ENCODE peak calls at places on chromosomes 13 and 19, in six cellular contexts. N is body of pancreas, J is non-pigmented ciliary epithelial cell, Q is MCF 10A, S is aorta, H is T-helper 9 cell. B is an unnamed sample.

GRCh38 chr13:114068723-114069322 is 63.6 kb downstream of the RASA3 start:
- DNase-seq in Q (peak), H (no peak), S (peak), N (no peak), J (no peak), B (peak)

GRCh38 chr13:67043901-67044300 is 186.2 kb downstream of the PCDH9 start:
- DNase-seq in S (no peak), H (no peak), J (peak), Q (peak), N (no peak), B (no peak)

GRCh38 chr13:33204130-33204927 is 81.2 kb downstream of the STARD13 start:
- DNase-seq in H (no peak), J (no peak), Q (no peak), N (peak), S (peak), B (peak)

GRCh38 chr13:35210234-35210633 is 266.3 kb downstream of the MAB21L1 start:
- DNase-seq in J (no peak), H (no peak), Q (peak), N (no peak), S (no peak), B (peak)

GRCh38 chr13:103431880-103432279 is 365.7 kb upstream of the SLC10A2 start:
- DNase-seq in J (no peak), N (no peak), Q (no peak), S (no peak), H (no peak), B (no peak)

GRCh38 chr19:14954071-14954655 is 12.9 kb downstream of the OR7C2 start:
- DNase-seq in Q (no peak), H (no peak), J (no peak), N (no peak), S (no peak), B (no peak)

GRCh38 chr19:17777840-17778620 is 16.9 kb upstream of the B3GNT3 start:
- DNase-seq in S (peak), J (no peak), N (peak), Q (peak), H (no peak), B (peak)

GRCh38 chr13:42534785-42535184 is 39.2 kb upstream of the TNFSF11 start:
- DNase-seq in H (no peak), Q (no peak), J (no peak), N (no peak), S (no peak), B (no peak)

GRCh38 chr19:58021541-58022282 is 12.1 kb upstream of the ZSCAN1 start:
- DNase-seq in H (no peak), Q (no peak), N (peak), S (peak), J (no peak), B (peak)

GRCh38 chr13:76000131-76000530 is 364.0 kb downstream of the LMO7 start:
- DNase-seq in N (no peak), J (no peak), Q (no peak), H (no peak), S (no peak), B (no peak)

GRCh38 chr13:21826214-21827015 is 155.5 kb downstream of the FGF9 start:
- DNase-seq in Q (no peak), H (no peak), S (no peak), N (no peak), J (no peak), B (no peak)

GRCh38 chr13:51623473-51623872 is 39.2 kb downstream of the WDFY2 start:
- DNase-seq in H (no peak), S (no peak), N (no peak), J (no peak), Q (no peak), B (peak)

GRCh38 chr13:28137556-28137955 is 789 bp upstream of the PAN3 start:
- DNase-seq in H (no peak), S (no peak), J (no peak), Q (peak), N (no peak), B (no peak)

GRCh38 chr13:81929988-81930387 is 1589.1 kb upstream of the SPRY2 start:
- DNase-seq in N (no peak), Q (peak), J (no peak), S (no peak), H (no peak), B (no peak)

GRCh38 chr13:21805733-21806132 is 134.9 kb downstream of the FGF9 start:
- DNase-seq in S (no peak), Q (no peak), J (no peak), H (no peak), N (no peak), B (no peak)

GRCh38 chr19:28522545-28522922 is 690.4 kb downstream of the UQCRFS1 start:
- DNase-seq in J (no peak), N (no peak), Q (no peak), S (no peak), H (no peak), B (no peak)

B was measured in AG10803.